ENCODE peak calls at places on chromosomes 6 and 20, in four cellular contexts. A is transverse colon, W is GM12865, F is choroid plexus epithelial cell. T is an unnamed sample.

GRCh38 chr6:163667372-163668060 is 253.0 kb downstream of the QKI start:
- DNase-seq in A (peak), W (peak), F (peak), T (no peak)

GRCh38 chr6:16512585-16513109 is 248.6 kb downstream of the ATXN1 start:
- DNase-seq in A (no peak), W (peak), F (no peak), T (no peak)

GRCh38 chr6:13554929-13555333 is 19.5 kb upstream of the SIRT5 start:
- DNase-seq in A (no peak), W (no peak), F (peak), T (no peak)

GRCh38 chr6:30835576-30835975 is 48.7 kb upstream of the DDR1 start:
- DNase-seq in A (no peak), W (no peak), F (no peak), T (no peak)

GRCh38 chr20:62799873-62800272 is 3.6 kb downstream of the MRGBP start:
- DNase-seq in A (no peak), W (no peak), F (no peak), T (no peak)

GRCh38 chr6:127972815-127973214 is 72.0 kb upstream of the THEMIS start:
- DNase-seq in A (no peak), W (no peak), F (no peak), T (no peak)

GRCh38 chr20:675453-676314 is at the start of gene SCRT2:
- DNase-seq in A (peak), W (peak), F (peak), T (peak)

GRCh38 chr6:170374571-170375444 is 68.2 kb downstream of the FAM120B start:
- DNase-seq in A (no peak), W (no peak), F (peak), T (peak)

GRCh38 chr6:107668826-107669474 is 155.2 kb downstream of the SCML4 start:
- DNase-seq in A (no peak), W (peak), F (no peak), T (no peak)

GRCh38 chr6:29509239-29509638 is 21.5 kb upstream of the MAS1L start:
- DNase-seq in A (no peak), W (peak), F (no peak), T (no peak)

GRCh38 chr20:63033635-63034510 is 27.1 kb upstream of the BHLHE23 start:
- DNase-seq in A (no peak), W (no peak), F (no peak), T (no peak)

GRCh38 chr6:84569882-84570281 is 194.5 kb downstream of the TBX18 start:
- DNase-seq in A (no peak), W (no peak), F (no peak), T (no peak)

GRCh38 chr6:139381216-139381615 is 6.8 kb upstream of the CITED2 start:
- DNase-seq in A (no peak), W (no peak), F (peak), T (peak)

GRCh38 chr6:40996591-40997247 is 42.3 kb downstream of the UNC5CL start:
- DNase-seq in A (peak), W (no peak), F (peak), T (peak)

GRCh38 chr6:151351146-151351700 is 40.1 kb downstream of the ZBTB2 start:
- DNase-seq in A (no peak), W (no peak), F (no peak), T (no peak)

GRCh38 chr6:101080597-101080996 is 199.5 kb upstream of the ASCC3 start:
- DNase-seq in A (no peak), W (no peak), F (peak), T (peak)

GRCh38 chr6:158837684-158838625 is 18.8 kb upstream of the EZR start:
- DNase-seq in A (no peak), W (no peak), F (no peak), T (no peak)

GRCh38 chr6:169830876-169831275 is 79.5 kb downstream of the ERMARD start:
- DNase-seq in A (no peak), W (no peak), F (no peak), T (no peak)

GRCh38 chr20:34916774-34917354 is 38.7 kb downstream of the GSS start:
- DNase-seq in A (peak), W (no peak), F (no peak), T (no peak)

GRCh38 chr6:15329154-15329781 is 83.4 kb downstream of the JARID2 start:
- DNase-seq in A (no peak), W (no peak), F (peak), T (peak)

GRCh38 chr20:11891081-11891826 is 26.4 kb upstream of the BTBD3 start:
- DNase-seq in A (peak), W (no peak), F (peak), T (peak)

GRCh38 chr6:16540804-16541752 is 220.2 kb downstream of the ATXN1 start:
- DNase-seq in A (peak), W (peak), F (peak), T (peak)

GRCh38 chr6:126539022-126539421 is 199.1 kb downstream of the CENPW start:
- DNase-seq in A (no peak), W (no peak), F (peak), T (peak)

GRCh38 chr6:90328004-90328403 is 31.4 kb upstream of the BACH2 start:
- DNase-seq in A (no peak), W (no peak), F (no peak), T (no peak)

GRCh38 chr6:24227556-24227955 is 101.5 kb downstream of the NRSN1 start:
- DNase-seq in A (no peak), W (no peak), F (peak), T (peak)

GRCh38 chr6:111208928-111209327 is 121.6 kb downstream of the SLC16A10 start:
- DNase-seq in A (no peak), W (no peak), F (no peak), T (no peak)

GRCh38 chr20:2338702-2339101 is 42.0 kb upstream of the TGM6 start:
- DNase-seq in A (no peak), W (no peak), F (no peak), T (no peak)

GRCh38 chr6:19538086-19538485 is 299.1 kb upstream of the ID4 start:
- DNase-seq in A (peak), W (no peak), F (no peak), T (no peak)

GRCh38 chr6:157194643-157195042 is 128.7 kb downstream of the TMEM242 start:
- DNase-seq in A (no peak), W (no peak), F (peak), T (peak)

GRCh38 chr6:52900536-52900935 is 9.0 kb downstream of the GSTA3 start:
- DNase-seq in A (no peak), W (no peak), F (no peak), T (no peak)

GRCh38 chr20:22586645-22587310 is 2.4 kb upstream of the FOXA2 start:
- DNase-seq in A (peak), W (peak), F (no peak), T (no peak)

GRCh38 chr6:157173756-157174155 is 149.6 kb downstream of the TMEM242 start:
- DNase-seq in A (no peak), W (no peak), F (no peak), T (no peak)

GRCh38 chr20:50980071-50980681 is 21.6 kb downstream of the MOCS3 start:
- DNase-seq in A (no peak), W (no peak), F (peak), T (peak)

GRCh38 chr6:89934685-89935366 is 40.6 kb downstream of the GJA10 start:
- DNase-seq in A (no peak), W (no peak), F (no peak), T (no peak)

GRCh38 chr20:57383447-57384347 is 7.5 kb upstream of the RBM38 start:
- DNase-seq in A (peak), W (no peak), F (no peak), T (no peak)

GRCh38 chr6:68695838-68696237 is 60.8 kb downstream of the ADGRB3 start:
- DNase-seq in A (no peak), W (no peak), F (no peak), T (no peak)

GRCh38 chr6:71602385-71602949 is 283.9 kb upstream of the RIMS1 start:
- DNase-seq in A (no peak), W (no peak), F (no peak), T (no peak)

GRCh38 chr6:129440691-129441090 is 269.3 kb downstream of the ARHGAP18 start:
- DNase-seq in A (no peak), W (no peak), F (peak), T (no peak)

GRCh38 chr6:35318200-35318844 is 20.7 kb downstream of the DEF6 start:
- DNase-seq in A (peak), W (no peak), F (peak), T (peak)

GRCh38 chr20:16428112-16428511 is 145.1 kb downstream of the KIF16B start:
- DNase-seq in A (no peak), W (no peak), F (no peak), T (no peak)

GRCh38 chr6:166512567-166512966 is 73.9 kb downstream of the RAMACL start:
- DNase-seq in A (peak), W (peak), F (no peak), T (no peak)
- TF ChIP-seq CTCF in A (no peak), W (peak), F (no peak), T (no peak)

DNA sequence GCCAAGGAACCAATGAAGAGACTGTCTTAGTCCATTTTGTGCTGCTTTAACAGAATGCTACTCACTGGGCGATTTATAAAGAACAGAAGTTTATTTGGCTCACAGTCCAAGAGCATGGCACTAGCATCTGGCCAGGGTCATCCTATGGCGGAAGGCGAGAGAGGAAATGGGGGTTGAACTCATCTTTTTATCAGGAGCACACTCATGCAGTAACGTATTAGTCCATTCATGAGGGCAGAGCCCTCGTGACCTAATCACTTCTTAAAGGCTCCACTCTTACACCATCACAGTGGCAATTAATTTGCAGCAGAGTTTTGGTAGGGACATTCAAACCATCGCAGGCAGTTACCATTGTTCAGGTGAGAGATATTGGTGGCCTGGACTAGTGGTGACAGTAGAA is 8.5 kb downstream of the ARFGEF2 start:
- DNase-seq in A (no peak), W (no peak), F (no peak), T (peak)
- H3K4me3 ChIP-seq in A (no peak), W (no peak), F (no peak), T (no peak)

DNA sequence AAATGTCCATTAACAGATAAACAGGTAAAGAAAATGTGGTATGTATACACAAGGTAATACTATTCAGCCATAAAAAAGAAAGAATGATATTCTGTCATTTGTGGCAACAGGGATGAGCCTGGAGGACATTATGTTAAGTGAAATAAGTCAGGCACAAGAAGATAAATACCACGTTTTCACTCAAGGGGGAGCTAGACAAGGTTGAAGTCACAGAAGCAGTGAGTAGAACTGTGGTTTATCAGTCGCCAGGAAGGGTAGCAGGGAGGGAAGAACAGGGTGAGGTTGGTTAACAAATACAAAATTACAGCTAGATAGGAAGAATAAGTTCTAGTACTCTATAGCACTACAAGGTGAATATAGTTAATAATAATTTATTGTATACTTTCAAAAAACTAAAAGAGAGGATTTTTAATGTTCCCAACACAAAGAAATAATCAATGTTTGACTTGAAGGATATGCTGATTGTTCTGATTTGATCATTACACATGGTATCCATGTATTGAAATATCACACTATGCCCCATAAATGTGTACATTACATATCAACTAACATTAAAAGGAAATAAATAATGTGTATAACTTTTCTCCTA is 21.1 kb downstream of the RTN4IP1 start:
- DNase-seq in A (peak), W (peak), F (peak), T (peak)
- TF ChIP-seq CTCF in A (peak), W (peak), F (peak), T (peak)

DNA sequence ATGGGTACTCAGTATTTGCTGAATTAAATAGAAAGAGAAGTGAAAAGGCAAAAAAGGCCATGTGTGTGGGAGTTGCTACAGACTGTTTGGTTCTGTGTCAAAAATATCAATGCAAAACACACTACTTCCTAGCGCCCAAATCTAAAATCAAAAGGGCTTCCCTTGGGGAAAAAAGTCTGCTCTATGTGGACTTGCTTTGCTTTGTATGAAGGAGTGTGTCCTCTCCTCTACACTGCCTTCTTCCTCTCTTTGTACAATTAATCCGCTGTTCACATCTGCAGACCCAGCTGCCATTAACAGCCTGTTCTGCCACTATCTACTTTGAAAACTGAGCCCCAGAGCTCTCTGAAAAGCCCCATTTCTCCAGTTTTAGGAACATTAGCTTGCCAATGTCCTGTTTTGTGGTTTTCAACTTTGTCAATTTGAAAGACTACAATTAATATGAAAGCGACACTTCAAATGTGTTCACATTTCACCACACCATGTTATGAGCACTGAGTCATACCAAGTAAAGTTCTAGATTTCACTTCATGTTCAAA is 102.9 kb downstream of the KIF13A start:
- DNase-seq in A (no peak), W (peak), F (no peak), T (peak)
- H3K4me3 ChIP-seq in A (no peak), W (no peak), F (no peak), T (no peak)

GRCh38 chr6:116512155-116512559 is 718 bp downstream of the CALHM5 start:
- DNase-seq in A (no peak), W (peak), F (peak), T (peak)

GRCh38 chr6:116513224-116513875 is 1.9 kb downstream of the CALHM5 start:
- DNase-seq in A (no peak), W (no peak), F (no peak), T (no peak)

GRCh38 chr6:116512709-116513108 is 1.3 kb downstream of the CALHM5 start:
- DNase-seq in A (no peak), W (no peak), F (no peak), T (no peak)

GRCh38 chr6:116514103-116514502 is 2.7 kb downstream of the CALHM5 start:
- DNase-seq in A (no peak), W (no peak), F (no peak), T (no peak)

GRCh38 chr6:116511424-116512131 is at the start of gene CALHM5:
- DNase-seq in A (peak), W (no peak), F (peak), T (peak)
- TF ChIP-seq CTCF in A (peak), W (no peak), F (peak), T (peak)

GRCh38 chr6:119148825-119149525 is 70.5 kb upstream of the FAM184A start:
- DNase-seq in A (no peak), W (no peak), F (no peak), T (no peak)
- H3K4me3 ChIP-seq in A (no peak), W (no peak), F (no peak), T (no peak)

GRCh38 chr6:116847234-116847633 is 18.4 kb upstream of the GPRC6A start:
- DNase-seq in A (no peak), W (peak), F (peak), T (peak)
- TF ChIP-seq CTCF in A (no peak), W (peak), F (peak), T (peak)

GRCh38 chr6:56690519-56691200 is 48.0 kb upstream of the DST start:
- DNase-seq in A (no peak), W (no peak), F (peak), T (peak)
- H3K4me3 ChIP-seq in A (no peak), W (no peak), F (peak), T (peak)

GRCh38 chr6:76684881-76685280 is 612.4 kb upstream of the IMPG1 start:
- DNase-seq in A (no peak), W (no peak), F (peak), T (peak)
- TF ChIP-seq CTCF in A (no peak), W (no peak), F (peak), T (no peak)

DNA sequence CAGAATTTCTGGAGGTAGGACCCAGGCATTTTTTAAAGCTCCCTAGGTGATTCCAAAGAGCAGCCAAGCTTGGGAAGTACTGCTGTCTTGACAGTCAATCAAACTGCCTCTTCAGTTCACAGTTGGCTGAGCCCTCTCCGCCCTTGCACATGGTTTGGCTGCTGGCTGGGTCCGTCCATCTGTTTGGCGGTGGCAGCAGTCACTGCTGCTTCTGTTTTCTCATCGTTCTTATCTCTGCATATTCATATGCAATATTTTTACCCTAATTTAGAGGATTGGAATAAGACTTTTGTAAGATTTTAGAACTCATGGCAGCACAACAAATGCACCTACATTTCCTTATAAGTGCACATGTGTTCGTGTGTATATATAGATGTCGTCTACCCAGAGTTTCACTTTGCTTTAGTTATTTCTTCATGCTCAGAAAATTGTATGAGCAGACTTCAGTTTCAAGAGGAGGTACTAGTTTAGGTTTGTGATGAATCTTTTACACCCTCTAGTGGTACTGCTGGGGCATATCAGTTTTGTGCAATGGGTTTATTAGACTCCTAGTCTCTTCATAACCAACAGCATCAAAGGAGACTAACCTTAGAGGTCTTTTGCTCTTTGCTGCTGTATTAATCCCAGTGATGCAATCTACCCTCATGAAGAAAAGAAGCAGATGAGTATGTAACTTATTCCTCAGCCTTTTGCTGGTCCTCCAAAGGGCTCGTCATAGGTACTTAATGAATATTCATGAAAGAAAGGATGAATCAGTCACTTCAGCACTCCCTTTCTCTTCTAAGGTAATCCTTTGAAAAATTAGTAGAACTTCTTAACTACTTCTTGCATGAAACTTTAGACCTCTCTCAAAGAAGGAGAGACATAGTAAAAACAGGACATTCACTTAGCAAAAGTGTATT is 44.3 kb downstream of the KHDC1L start:
- DNase-seq in A (no peak), W (peak), F (peak), T (peak)
- H3K4me3 ChIP-seq in A (no peak), W (peak), F (peak), T (peak)